ENCODE peak calls at places on chromosomes 16 and 17, in eight cellular contexts. One of them, this sample, is unnamed. For H3K9me3, the result is how much of the 10 kb centered on the place peaks cover.

GRCh38 chr16:85614338-85615013 is 1.4 kb downstream of the GSE1 start:
- DNase-seq in body of pancreas: peak
- DNase-seq in IMR-90: no peak
- DNase-seq in testis: no peak
- DNase-seq in lower lobe of right lung: no peak
- DNase-seq in tibial artery: no peak
- DNase-seq in uterus: no peak
- DNase-seq in left lung: no peak
- DNase-seq in this sample: no peak

GRCh38 chr16:49632111-49632797 is 223.7 kb downstream of the ZNF423 start:
- DNase-seq in body of pancreas: no peak
- DNase-seq in IMR-90: no peak
- DNase-seq in testis: no peak
- DNase-seq in lower lobe of right lung: no peak
- DNase-seq in tibial artery: peak
- DNase-seq in uterus: no peak
- DNase-seq in left lung: no peak
- DNase-seq in this sample: no peak

GRCh38 chr16:77172964-77173363 is 18.0 kb upstream of the MON1B start:
- DNase-seq in body of pancreas: no peak
- DNase-seq in IMR-90: no peak
- DNase-seq in testis: no peak
- DNase-seq in lower lobe of right lung: no peak
- DNase-seq in tibial artery: no peak
- DNase-seq in uterus: no peak
- DNase-seq in left lung: no peak
- DNase-seq in this sample: no peak

GRCh38 chr17:39000021-39000601 is 32.9 kb upstream of the FBXO47 start:
- DNase-seq in body of pancreas: no peak
- DNase-seq in IMR-90: peak
- DNase-seq in testis: no peak
- DNase-seq in lower lobe of right lung: no peak
- DNase-seq in tibial artery: no peak
- DNase-seq in uterus: no peak
- DNase-seq in left lung: no peak
- DNase-seq in this sample: no peak

GRCh38 chr16:48014349-48015135 is 141.3 kb downstream of the ABCC12 start:
- DNase-seq in body of pancreas: no peak
- DNase-seq in IMR-90: peak
- DNase-seq in testis: no peak
- DNase-seq in lower lobe of right lung: no peak
- DNase-seq in tibial artery: no peak
- DNase-seq in uterus: no peak
- DNase-seq in left lung: no peak
- DNase-seq in this sample: no peak

GRCh38 chr17:65346166-65346565 is 209.0 kb downstream of the RGS9 start:
- DNase-seq in body of pancreas: no peak
- DNase-seq in IMR-90: no peak
- DNase-seq in testis: no peak
- DNase-seq in lower lobe of right lung: no peak
- DNase-seq in tibial artery: no peak
- DNase-seq in uterus: no peak
- DNase-seq in left lung: no peak
- DNase-seq in this sample: no peak

GRCh38 chr17:5785343-5785742 is 201.0 kb upstream of the NLRP1 start:
- DNase-seq in body of pancreas: no peak
- DNase-seq in IMR-90: peak
- DNase-seq in testis: no peak
- DNase-seq in lower lobe of right lung: no peak
- DNase-seq in tibial artery: no peak
- DNase-seq in uterus: no peak
- DNase-seq in left lung: no peak
- DNase-seq in this sample: no peak

GRCh38 chr17:77734371-77735050 is 224.0 kb upstream of the TNRC6C start:
- DNase-seq in body of pancreas: peak
- DNase-seq in IMR-90: peak
- DNase-seq in testis: peak
- DNase-seq in lower lobe of right lung: peak
- DNase-seq in tibial artery: peak
- DNase-seq in uterus: peak
- DNase-seq in left lung: peak
- DNase-seq in this sample: peak

GRCh38 chr16:51151435-51151950 is 423 bp upstream of the SALL1 start:
- DNase-seq in body of pancreas: peak
- DNase-seq in IMR-90: peak
- DNase-seq in testis: peak
- DNase-seq in lower lobe of right lung: no peak
- DNase-seq in tibial artery: no peak
- DNase-seq in uterus: peak
- DNase-seq in left lung: no peak
- DNase-seq in this sample: no peak

GRCh38 chr17:81967533-81968395 is 6.8 kb upstream of the NOTUM start:
- DNase-seq in body of pancreas: peak
- DNase-seq in IMR-90: peak
- DNase-seq in testis: peak
- DNase-seq in lower lobe of right lung: peak
- DNase-seq in tibial artery: no peak
- DNase-seq in uterus: peak
- DNase-seq in left lung: peak
- DNase-seq in this sample: no peak

GRCh38 chr17:60545465-60546191 is 19.6 kb upstream of the APPBP2 start:
- DNase-seq in body of pancreas: no peak
- DNase-seq in IMR-90: no peak
- DNase-seq in testis: no peak
- DNase-seq in lower lobe of right lung: no peak
- DNase-seq in tibial artery: no peak
- DNase-seq in uterus: no peak
- DNase-seq in left lung: no peak
- DNase-seq in this sample: no peak

GRCh38 chr17:67995568-67996191 is 589 bp downstream of the C17orf58 start:
- DNase-seq in body of pancreas: peak
- DNase-seq in IMR-90: no peak
- DNase-seq in testis: no peak
- DNase-seq in lower lobe of right lung: no peak
- DNase-seq in tibial artery: no peak
- DNase-seq in uterus: peak
- DNase-seq in left lung: no peak
- DNase-seq in this sample: peak

GRCh38 chr16:89343501-89344291 is 126.2 kb downstream of the ZNF778 start:
- DNase-seq in body of pancreas: no peak
- DNase-seq in IMR-90: peak
- DNase-seq in testis: no peak
- DNase-seq in lower lobe of right lung: peak
- DNase-seq in tibial artery: no peak
- DNase-seq in uterus: no peak
- DNase-seq in left lung: no peak
- DNase-seq in this sample: no peak

GRCh38 chr16:88472637-88473205 is 19.6 kb downstream of the ZFPM1 start:
- DNase-seq in body of pancreas: no peak
- DNase-seq in IMR-90: no peak
- DNase-seq in testis: no peak
- DNase-seq in lower lobe of right lung: no peak
- DNase-seq in tibial artery: no peak
- DNase-seq in uterus: no peak
- DNase-seq in left lung: no peak
- DNase-seq in this sample: no peak

GRCh38 chr17:71247455-71248015 is 873.3 kb upstream of the SOX9 start:
- DNase-seq in body of pancreas: no peak
- DNase-seq in IMR-90: no peak
- DNase-seq in testis: no peak
- DNase-seq in lower lobe of right lung: no peak
- DNase-seq in tibial artery: no peak
- DNase-seq in uterus: no peak
- DNase-seq in left lung: no peak
- DNase-seq in this sample: no peak

GRCh38 chr17:71251936-71252335 is 868.9 kb upstream of the SOX9 start:
- DNase-seq in body of pancreas: no peak
- DNase-seq in IMR-90: no peak
- DNase-seq in testis: no peak
- DNase-seq in lower lobe of right lung: no peak
- DNase-seq in tibial artery: no peak
- DNase-seq in uterus: no peak
- DNase-seq in left lung: no peak
- DNase-seq in this sample: no peak

GRCh38 chr17:71251276-71251675 is 869.5 kb upstream of the SOX9 start:
- DNase-seq in body of pancreas: no peak
- DNase-seq in IMR-90: peak
- DNase-seq in testis: no peak
- DNase-seq in lower lobe of right lung: no peak
- DNase-seq in tibial artery: no peak
- DNase-seq in uterus: no peak
- DNase-seq in left lung: no peak
- DNase-seq in this sample: no peak

GRCh38 chr17:71252446-71252845 is 868.4 kb upstream of the SOX9 start:
- DNase-seq in body of pancreas: no peak
- DNase-seq in IMR-90: no peak
- DNase-seq in testis: no peak
- DNase-seq in lower lobe of right lung: no peak
- DNase-seq in tibial artery: no peak
- DNase-seq in uterus: no peak
- DNase-seq in left lung: no peak
- DNase-seq in this sample: no peak
- H3K9me3 ChIP-seq in body of pancreas: under half
- H3K9me3 ChIP-seq in IMR-90: under half
- H3K9me3 ChIP-seq in testis: under half
- H3K9me3 ChIP-seq in lower lobe of right lung: under half
- H3K9me3 ChIP-seq in tibial artery: under half
- H3K9me3 ChIP-seq in uterus: under half
- H3K9me3 ChIP-seq in left lung: under half
- H3K9me3 ChIP-seq in this sample: under half

DNA sequence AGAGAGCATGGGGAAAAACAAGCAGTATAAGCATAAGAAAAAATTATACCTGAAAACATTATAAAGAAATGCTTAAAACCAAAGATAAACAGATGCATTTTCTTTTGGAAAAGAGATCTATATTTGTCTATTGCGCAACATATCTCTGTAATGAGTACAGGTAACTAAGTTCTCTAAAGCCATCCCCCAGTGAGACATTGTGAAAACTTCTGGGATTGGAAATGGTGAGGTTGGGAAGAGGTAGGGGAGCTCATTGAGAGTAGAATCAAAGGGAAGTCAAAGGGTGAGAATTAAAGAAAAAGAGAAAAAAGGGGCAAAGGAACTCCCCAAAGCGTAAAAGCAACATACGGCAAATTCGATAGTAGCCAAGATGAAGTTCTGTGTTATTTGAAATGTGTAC is 257.9 kb upstream of the RBFOX1 start:
- DNase-seq in body of pancreas: no peak
- DNase-seq in IMR-90: no peak
- DNase-seq in testis: no peak
- DNase-seq in lower lobe of right lung: no peak
- DNase-seq in tibial artery: no peak
- DNase-seq in uterus: no peak
- DNase-seq in left lung: no peak
- DNase-seq in this sample: no peak
- TF ChIP-seq CTCF in body of pancreas: no peak
- TF ChIP-seq CTCF in IMR-90: no peak
- TF ChIP-seq CTCF in testis: no peak
- TF ChIP-seq CTCF in lower lobe of right lung: no peak
- TF ChIP-seq CTCF in tibial artery: no peak
- TF ChIP-seq CTCF in uterus: no peak
- TF ChIP-seq CTCF in left lung: no peak
- TF ChIP-seq CTCF in this sample: no peak

DNA sequence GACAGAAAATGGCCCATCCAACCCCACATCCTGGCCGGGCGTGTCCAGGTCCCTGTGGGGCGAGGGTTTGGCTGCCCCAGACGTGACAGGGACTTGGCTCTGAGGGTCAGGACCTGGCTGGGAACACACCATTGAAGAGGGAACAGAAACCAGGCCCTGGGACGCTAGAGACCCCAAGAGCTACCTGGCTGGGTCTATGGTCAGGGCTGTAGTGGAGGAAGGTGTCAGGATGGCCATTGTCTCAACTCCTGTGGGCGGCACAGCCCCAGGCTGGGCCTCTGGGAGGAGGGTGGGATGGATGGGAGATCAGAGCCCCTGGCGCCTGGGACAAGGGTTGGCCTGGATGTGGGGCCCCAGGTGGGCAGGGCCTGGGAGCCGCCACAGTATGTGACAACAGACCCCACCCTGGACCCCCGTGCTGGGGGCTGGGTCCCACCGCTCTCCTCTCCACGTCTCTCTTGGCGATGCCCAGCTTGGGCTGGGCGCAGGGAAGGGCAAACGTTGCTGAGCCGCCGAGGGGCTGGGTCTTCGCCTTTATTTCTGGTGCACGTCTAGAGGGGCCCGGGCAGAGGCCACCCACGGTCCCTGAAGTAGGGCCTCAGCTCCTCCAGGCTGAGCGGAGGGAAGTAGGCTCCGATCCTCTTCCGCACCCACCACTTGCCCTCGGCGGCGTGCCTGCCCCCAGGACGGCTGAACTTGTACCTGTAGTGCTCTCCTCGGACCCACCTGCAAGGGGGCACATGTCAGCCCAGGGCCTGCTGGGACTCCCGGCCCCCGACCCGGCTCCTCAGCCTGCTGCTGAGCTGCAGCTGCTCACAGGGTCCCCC is 53.7 kb upstream of the GNG13 start:
- DNase-seq in body of pancreas: no peak
- DNase-seq in IMR-90: no peak
- DNase-seq in testis: no peak
- DNase-seq in lower lobe of right lung: no peak
- DNase-seq in tibial artery: no peak
- DNase-seq in uterus: no peak
- DNase-seq in left lung: no peak
- DNase-seq in this sample: no peak
- H3K9me3 ChIP-seq in body of pancreas: under half
- H3K9me3 ChIP-seq in IMR-90: under half
- H3K9me3 ChIP-seq in testis: under half
- H3K9me3 ChIP-seq in lower lobe of right lung: under half
- H3K9me3 ChIP-seq in tibial artery: under half
- H3K9me3 ChIP-seq in uterus: under half
- H3K9me3 ChIP-seq in left lung: under half
- H3K9me3 ChIP-seq in this sample: under half

GRCh38 chr17:46940692-46941404 is 17.9 kb downstream of the GOSR2 start:
- DNase-seq in body of pancreas: peak
- DNase-seq in IMR-90: peak
- DNase-seq in testis: peak
- DNase-seq in lower lobe of right lung: peak
- DNase-seq in tibial artery: peak
- DNase-seq in uterus: peak
- DNase-seq in left lung: peak
- DNase-seq in this sample: no peak
- TF ChIP-seq CTCF in body of pancreas: peak
- TF ChIP-seq CTCF in IMR-90: peak
- TF ChIP-seq CTCF in testis: peak
- TF ChIP-seq CTCF in lower lobe of right lung: peak
- TF ChIP-seq CTCF in tibial artery: peak
- TF ChIP-seq CTCF in uterus: peak
- TF ChIP-seq CTCF in left lung: peak
- TF ChIP-seq CTCF in this sample: peak

GRCh38 chr17:37168731-37169353 is 206.9 kb upstream of the C17orf78 start:
- DNase-seq in body of pancreas: no peak
- DNase-seq in IMR-90: no peak
- DNase-seq in testis: no peak
- DNase-seq in lower lobe of right lung: no peak
- DNase-seq in tibial artery: no peak
- DNase-seq in uterus: no peak
- DNase-seq in left lung: no peak
- DNase-seq in this sample: no peak
- H3K9me3 ChIP-seq in body of pancreas: under half
- H3K9me3 ChIP-seq in IMR-90: under half
- H3K9me3 ChIP-seq in testis: under half
- H3K9me3 ChIP-seq in lower lobe of right lung: under half
- H3K9me3 ChIP-seq in tibial artery: under half
- H3K9me3 ChIP-seq in uterus: under half
- H3K9me3 ChIP-seq in left lung: under half
- H3K9me3 ChIP-seq in this sample: under half

This sample was measured in ascending aorta.